ENCODE peak calls at places on chromosomes 11 and 22, in nine cellular contexts. One of them, this sample, is unnamed.

GRCh38 chr11:65850217-65851082 is 7.5 kb downstream of the CFL1 start:
- DNase-seq in uterus: no peak
- DNase-seq in A549: no peak
- DNase-seq in omental fat pad: no peak
- DNase-seq in RWPE1: no peak
- DNase-seq in PC-3: no peak
- DNase-seq in AG10803: no peak
- DNase-seq in tibial nerve: no peak
- DNase-seq in A673: peak; percentile 11
- DNase-seq in this sample: no peak

GRCh38 chr11:46461461-46461927 is 69.9 kb upstream of the CHRM4 start:
- DNase-seq in PC-3: no peak
- DNase-seq in A549: no peak
- DNase-seq in AG10803: peak; percentile 43
- DNase-seq in tibial nerve: no peak
- DNase-seq in omental fat pad: no peak
- DNase-seq in RWPE1: no peak
- DNase-seq in uterus: no peak
- DNase-seq in A673: no peak
- DNase-seq in this sample: no peak

GRCh38 chr11:78940500-78941225 is 366.0 kb upstream of the NARS2 start:
- DNase-seq in tibial nerve: no peak
- DNase-seq in RWPE1: no peak
- DNase-seq in uterus: no peak
- DNase-seq in A549: no peak
- DNase-seq in PC-3: no peak
- DNase-seq in omental fat pad: no peak
- DNase-seq in AG10803: no peak
- DNase-seq in A673: no peak
- DNase-seq in this sample: no peak

GRCh38 chr11:129944696-129945095 is 49.3 kb upstream of the NFRKB start:
- DNase-seq in omental fat pad: no peak
- DNase-seq in tibial nerve: no peak
- DNase-seq in PC-3: no peak
- DNase-seq in AG10803: no peak
- DNase-seq in A549: no peak
- DNase-seq in A673: no peak
- DNase-seq in uterus: no peak
- DNase-seq in RWPE1: no peak
- DNase-seq in this sample: no peak

GRCh38 chr11:71164621-71165020 is 87.8 kb downstream of the SHANK2 start:
- DNase-seq in AG10803: no peak
- DNase-seq in A673: no peak
- DNase-seq in PC-3: no peak
- DNase-seq in RWPE1: no peak
- DNase-seq in tibial nerve: no peak
- DNase-seq in omental fat pad: no peak
- DNase-seq in A549: no peak
- DNase-seq in uterus: no peak
- DNase-seq in this sample: no peak

GRCh38 chr11:87425943-87426342 is 388.2 kb downstream of the TMEM135 start:
- DNase-seq in uterus: no peak
- DNase-seq in A673: no peak
- DNase-seq in AG10803: peak; percentile 88
- DNase-seq in tibial nerve: no peak
- DNase-seq in RWPE1: no peak
- DNase-seq in PC-3: peak; percentile 55
- DNase-seq in omental fat pad: no peak
- DNase-seq in A549: no peak
- DNase-seq in this sample: no peak

GRCh38 chr22:49934891-49935557 is 16.6 kb downstream of the CRELD2 start:
- DNase-seq in A673: peak; percentile 86
- DNase-seq in tibial nerve: peak; percentile 62
- DNase-seq in omental fat pad: peak; percentile 63
- DNase-seq in AG10803: peak; percentile 62
- DNase-seq in RWPE1: peak; percentile 41
- DNase-seq in A549: no peak
- DNase-seq in PC-3: no peak
- DNase-seq in uterus: peak; percentile 87
- DNase-seq in this sample: peak; percentile 72

GRCh38 chr11:65506770-65507485 is 8.1 kb downstream of the MALAT1 start:
- DNase-seq in uterus: no peak
- DNase-seq in A549: no peak
- DNase-seq in A673: peak; percentile 70
- DNase-seq in AG10803: peak; percentile 71
- DNase-seq in PC-3: peak; percentile 56
- DNase-seq in tibial nerve: no peak
- DNase-seq in RWPE1: peak; percentile 55
- DNase-seq in omental fat pad: peak; percentile 32
- DNase-seq in this sample: peak; percentile 48

GRCh38 chr11:132353255-132353654 is 982.8 kb downstream of the NTM start:
- DNase-seq in omental fat pad: no peak
- DNase-seq in A549: no peak
- DNase-seq in PC-3: no peak
- DNase-seq in A673: no peak
- DNase-seq in uterus: no peak
- DNase-seq in tibial nerve: no peak
- DNase-seq in RWPE1: no peak
- DNase-seq in AG10803: no peak
- DNase-seq in this sample: no peak

GRCh38 chr11:132351050-132351449 is 980.6 kb downstream of the NTM start:
- DNase-seq in RWPE1: no peak
- DNase-seq in tibial nerve: no peak
- DNase-seq in AG10803: no peak
- DNase-seq in uterus: no peak
- DNase-seq in A549: no peak
- DNase-seq in PC-3: no peak
- DNase-seq in omental fat pad: no peak
- DNase-seq in A673: no peak
- DNase-seq in this sample: no peak

GRCh38 chr11:132352497-132352896 is 982.1 kb downstream of the NTM start:
- DNase-seq in omental fat pad: no peak
- DNase-seq in A549: no peak
- DNase-seq in A673: no peak
- DNase-seq in RWPE1: no peak
- DNase-seq in uterus: no peak
- DNase-seq in PC-3: no peak
- DNase-seq in AG10803: no peak
- DNase-seq in tibial nerve: no peak
- DNase-seq in this sample: no peak

GRCh38 chr11:132347156-132348090 is 977.0 kb downstream of the NTM start:
- DNase-seq in uterus: no peak
- DNase-seq in RWPE1: no peak
- DNase-seq in AG10803: no peak
- DNase-seq in tibial nerve: no peak
- DNase-seq in A549: no peak
- DNase-seq in A673: no peak
- DNase-seq in omental fat pad: no peak
- DNase-seq in PC-3: no peak
- DNase-seq in this sample: no peak

DNA sequence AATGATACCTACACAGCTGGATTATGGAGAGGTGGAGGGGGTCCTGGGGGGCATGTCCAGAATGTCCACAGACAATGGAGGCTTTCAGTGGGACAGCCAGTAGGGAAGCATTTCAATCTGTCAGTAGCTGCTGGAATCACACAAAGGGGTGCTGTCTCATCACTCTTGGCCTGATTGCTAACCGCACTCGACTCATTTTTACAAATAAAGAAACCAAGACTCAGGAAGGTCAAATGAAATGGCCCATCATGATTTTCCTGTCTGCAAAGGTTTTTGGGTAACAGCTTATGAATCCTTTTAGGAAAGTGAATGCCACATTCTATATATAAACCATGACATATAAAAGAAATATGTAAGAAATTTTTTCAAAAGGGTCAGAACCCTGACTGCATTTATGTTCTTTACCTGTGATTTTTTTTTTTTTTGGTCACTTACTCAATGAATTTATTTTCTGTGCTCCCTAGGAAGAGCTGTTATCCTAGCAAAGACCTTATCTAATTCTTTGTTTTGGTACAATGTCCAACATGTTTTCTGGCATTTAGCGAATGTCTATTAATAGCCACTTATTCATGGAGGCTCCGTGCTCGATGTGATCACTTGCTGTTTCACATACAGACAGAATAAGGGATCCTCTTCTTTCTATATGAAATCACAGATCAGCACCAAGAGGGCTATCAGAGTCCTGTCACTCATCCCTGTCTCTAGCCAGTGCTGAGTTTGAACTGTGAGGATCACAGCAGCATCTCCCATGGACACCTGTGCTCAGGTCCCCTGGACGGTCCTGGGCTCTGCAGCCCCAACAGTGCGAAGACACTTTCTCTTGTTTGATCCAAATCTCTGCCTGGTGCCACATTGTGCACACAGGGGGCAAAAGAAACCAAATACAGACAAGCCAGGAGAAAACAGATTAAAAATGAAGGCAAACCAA is 979.7 kb downstream of the NTM start:
- DNase-seq in AG10803: peak; percentile 4
- DNase-seq in omental fat pad: no peak
- DNase-seq in uterus: no peak
- DNase-seq in A673: no peak
- DNase-seq in PC-3: no peak
- DNase-seq in A549: no peak
- DNase-seq in tibial nerve: no peak
- DNase-seq in RWPE1: no peak
- DNase-seq in this sample: no peak
- TF ChIP-seq CTCF in AG10803: no peak
- TF ChIP-seq CTCF in omental fat pad: no peak
- TF ChIP-seq CTCF in uterus: no peak
- TF ChIP-seq CTCF in A673: no peak
- TF ChIP-seq CTCF in PC-3: no peak
- TF ChIP-seq CTCF in A549: no peak
- TF ChIP-seq CTCF in tibial nerve: no peak
- TF ChIP-seq CTCF in RWPE1: no peak
- TF ChIP-seq CTCF in this sample: no peak

GRCh38 chr11:34839969-34840368 is 76.2 kb downstream of the APIP start:
- DNase-seq in AG10803: no peak
- DNase-seq in A549: no peak
- DNase-seq in tibial nerve: no peak
- DNase-seq in omental fat pad: no peak
- DNase-seq in RWPE1: no peak
- DNase-seq in PC-3: no peak
- DNase-seq in uterus: no peak
- DNase-seq in A673: no peak
- DNase-seq in this sample: no peak

GRCh38 chr11:34846467-34846866 is 69.7 kb downstream of the APIP start:
- DNase-seq in RWPE1: no peak
- DNase-seq in A549: no peak
- DNase-seq in AG10803: no peak
- DNase-seq in uterus: no peak
- DNase-seq in tibial nerve: no peak
- DNase-seq in A673: no peak
- DNase-seq in omental fat pad: no peak
- DNase-seq in PC-3: no peak
- DNase-seq in this sample: no peak

GRCh38 chr11:34844466-34845112 is 71.6 kb downstream of the APIP start:
- DNase-seq in AG10803: no peak
- DNase-seq in RWPE1: no peak
- DNase-seq in A549: no peak
- DNase-seq in uterus: no peak
- DNase-seq in tibial nerve: no peak
- DNase-seq in omental fat pad: no peak
- DNase-seq in PC-3: no peak
- DNase-seq in A673: no peak
- DNase-seq in this sample: no peak

GRCh38 chr11:34837246-34837856 is 78.8 kb downstream of the APIP start:
- DNase-seq in A549: no peak
- DNase-seq in tibial nerve: no peak
- DNase-seq in omental fat pad: no peak
- DNase-seq in PC-3: peak; percentile 6
- DNase-seq in RWPE1: no peak
- DNase-seq in AG10803: no peak
- DNase-seq in uterus: no peak
- DNase-seq in A673: peak; percentile 27
- DNase-seq in this sample: no peak

GRCh38 chr11:34840736-34841386 is 75.3 kb downstream of the APIP start:
- DNase-seq in uterus: no peak
- DNase-seq in A549: no peak
- DNase-seq in omental fat pad: no peak
- DNase-seq in A673: peak; percentile 88
- DNase-seq in RWPE1: no peak
- DNase-seq in tibial nerve: no peak
- DNase-seq in PC-3: peak; percentile 27
- DNase-seq in AG10803: peak; percentile 30
- DNase-seq in this sample: no peak
- TF ChIP-seq CTCF in uterus: no peak
- TF ChIP-seq CTCF in A549: peak; percentile 17
- TF ChIP-seq CTCF in omental fat pad: no peak
- TF ChIP-seq CTCF in A673: peak; percentile 98
- TF ChIP-seq CTCF in RWPE1: no peak
- TF ChIP-seq CTCF in tibial nerve: no peak
- TF ChIP-seq CTCF in PC-3: peak; percentile 67
- TF ChIP-seq CTCF in AG10803: peak; percentile 50
- TF ChIP-seq CTCF in this sample: peak; percentile 62

GRCh38 chr11:44258839-44259420 is 51.0 kb downstream of the ALX4 start:
- DNase-seq in A549: no peak
- DNase-seq in AG10803: peak; percentile 11
- DNase-seq in omental fat pad: no peak
- DNase-seq in A673: no peak
- DNase-seq in tibial nerve: no peak
- DNase-seq in uterus: no peak
- DNase-seq in PC-3: no peak
- DNase-seq in RWPE1: no peak
- DNase-seq in this sample: no peak

GRCh38 chr11:44260081-44260480 is 49.9 kb downstream of the ALX4 start:
- DNase-seq in uterus: no peak
- DNase-seq in omental fat pad: no peak
- DNase-seq in A549: no peak
- DNase-seq in AG10803: no peak
- DNase-seq in A673: no peak
- DNase-seq in PC-3: no peak
- DNase-seq in RWPE1: no peak
- DNase-seq in tibial nerve: no peak
- DNase-seq in this sample: no peak

GRCh38 chr11:44256673-44257291 is 53.2 kb downstream of the ALX4 start:
- DNase-seq in AG10803: no peak
- DNase-seq in A673: no peak
- DNase-seq in tibial nerve: no peak
- DNase-seq in RWPE1: no peak
- DNase-seq in A549: no peak
- DNase-seq in uterus: no peak
- DNase-seq in omental fat pad: no peak
- DNase-seq in PC-3: no peak
- DNase-seq in this sample: no peak

GRCh38 chr11:44257338-44258189 is 52.4 kb downstream of the ALX4 start:
- DNase-seq in RWPE1: no peak
- DNase-seq in AG10803: no peak
- DNase-seq in PC-3: no peak
- DNase-seq in uterus: no peak
- DNase-seq in tibial nerve: no peak
- DNase-seq in omental fat pad: no peak
- DNase-seq in A673: no peak
- DNase-seq in A549: no peak
- DNase-seq in this sample: no peak

DNA sequence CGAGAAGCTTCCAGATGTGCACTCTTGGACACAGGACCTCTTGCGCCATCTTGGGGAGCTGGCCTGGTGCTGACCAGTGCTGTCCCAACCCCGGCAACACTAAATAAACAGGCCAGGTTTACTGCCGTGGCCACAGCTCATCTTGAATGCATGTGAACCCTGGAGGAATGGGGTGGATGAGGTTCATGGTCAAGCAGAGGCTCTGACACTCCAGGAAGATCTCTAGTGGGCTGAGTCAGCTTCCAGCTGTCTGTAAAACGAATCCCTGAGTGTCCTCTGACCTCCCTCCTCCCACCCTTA is 51.8 kb downstream of the ALX4 start:
- DNase-seq in A549: no peak
- DNase-seq in omental fat pad: no peak
- DNase-seq in A673: no peak
- DNase-seq in uterus: no peak
- DNase-seq in RWPE1: no peak
- DNase-seq in tibial nerve: no peak
- DNase-seq in PC-3: no peak
- DNase-seq in AG10803: peak; percentile 35
- DNase-seq in this sample: no peak
- TF ChIP-seq CTCF in A549: no peak
- TF ChIP-seq CTCF in omental fat pad: no peak
- TF ChIP-seq CTCF in A673: no peak
- TF ChIP-seq CTCF in uterus: no peak
- TF ChIP-seq CTCF in RWPE1: no peak
- TF ChIP-seq CTCF in tibial nerve: no peak
- TF ChIP-seq CTCF in PC-3: no peak
- TF ChIP-seq CTCF in AG10803: no peak
- TF ChIP-seq CTCF in this sample: no peak

DNA sequence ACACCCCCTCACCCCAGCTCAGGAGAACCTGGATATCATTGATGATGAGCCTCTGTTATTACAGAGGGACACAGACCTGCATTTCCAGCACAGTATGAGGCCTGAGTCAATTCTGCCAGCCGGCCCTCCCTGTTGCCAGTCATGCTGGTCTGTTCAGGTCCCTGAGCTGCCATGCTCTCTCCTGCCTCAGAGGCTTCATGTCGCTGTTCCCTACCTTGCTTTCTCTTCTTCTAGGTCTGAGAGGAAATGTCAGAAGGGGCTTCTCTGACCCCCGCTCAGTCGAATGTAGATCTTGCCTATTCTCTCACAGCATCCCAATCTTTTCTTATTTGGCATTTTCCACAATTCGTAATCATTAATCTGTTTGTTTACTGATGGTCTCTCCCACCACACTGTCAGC is 21.8 kb upstream of the ABCC8 start:
- DNase-seq in RWPE1: no peak
- DNase-seq in uterus: no peak
- DNase-seq in tibial nerve: no peak
- DNase-seq in PC-3: peak; percentile 29
- DNase-seq in A549: no peak
- DNase-seq in AG10803: no peak
- DNase-seq in omental fat pad: no peak
- DNase-seq in A673: no peak
- DNase-seq in this sample: no peak
- TF ChIP-seq CTCF in RWPE1: peak; percentile 44
- TF ChIP-seq CTCF in uterus: no peak
- TF ChIP-seq CTCF in tibial nerve: no peak
- TF ChIP-seq CTCF in PC-3: peak; percentile 43
- TF ChIP-seq CTCF in A549: no peak
- TF ChIP-seq CTCF in AG10803: peak; percentile 38
- TF ChIP-seq CTCF in omental fat pad: no peak
- TF ChIP-seq CTCF in A673: no peak
- TF ChIP-seq CTCF in this sample: no peak

This sample was measured in natural killer cell.